ENCODE peak calls at places on chromosome 20, in five cellular contexts. One of them, this sample, is unnamed.

GRCh38 chr20:35146922-35147574 is at the start of gene EDEM2:
- DNase-seq in NCI-H774: peak
- DNase-seq in neural crest cell: peak
- DNase-seq in activated T-cell treated with anti-CD3 and anti-CD28 coated beads, Interleukin-2, amount 50 U/mL, for 72 hours: peak
- DNase-seq in RPMI7951: peak
- DNase-seq in this sample: peak

GRCh38 chr20:11174861-11175260 is 501.1 kb upstream of the JAG1 start:
- DNase-seq in neural crest cell: no peak
- DNase-seq in activated T-cell treated with anti-CD3 and anti-CD28 coated beads, Interleukin-2, amount 50 U/mL, for 72 hours: no peak
- DNase-seq in RPMI7951: no peak
- DNase-seq in NCI-H774: no peak
- DNase-seq in this sample: no peak

GRCh38 chr20:37538003-37538402 is 10.3 kb upstream of the BLCAP start:
- DNase-seq in RPMI7951: peak
- DNase-seq in neural crest cell: no peak
- DNase-seq in NCI-H774: no peak
- DNase-seq in activated T-cell treated with anti-CD3 and anti-CD28 coated beads, Interleukin-2, amount 50 U/mL, for 72 hours: no peak
- DNase-seq in this sample: peak

GRCh38 chr20:50089787-50090177 is 23.2 kb downstream of the UBE2V1 start:
- DNase-seq in RPMI7951: no peak
- DNase-seq in activated T-cell treated with anti-CD3 and anti-CD28 coated beads, Interleukin-2, amount 50 U/mL, for 72 hours: no peak
- DNase-seq in NCI-H774: no peak
- DNase-seq in neural crest cell: no peak
- DNase-seq in this sample: no peak

GRCh38 chr20:35312348-35312747 is 20.1 kb upstream of the FAM83C start:
- DNase-seq in activated T-cell treated with anti-CD3 and anti-CD28 coated beads, Interleukin-2, amount 50 U/mL, for 72 hours: peak
- DNase-seq in neural crest cell: no peak
- DNase-seq in RPMI7951: peak
- DNase-seq in NCI-H774: no peak
- DNase-seq in this sample: peak

GRCh38 chr20:19056909-19057308 is 155.5 kb upstream of the SLC24A3 start:
- DNase-seq in RPMI7951: peak
- DNase-seq in activated T-cell treated with anti-CD3 and anti-CD28 coated beads, Interleukin-2, amount 50 U/mL, for 72 hours: peak
- DNase-seq in neural crest cell: no peak
- DNase-seq in NCI-H774: no peak
- DNase-seq in this sample: no peak

GRCh38 chr20:36543187-36544133 is 2.1 kb downstream of the MYL9 start:
- DNase-seq in activated T-cell treated with anti-CD3 and anti-CD28 coated beads, Interleukin-2, amount 50 U/mL, for 72 hours: no peak
- DNase-seq in RPMI7951: peak
- DNase-seq in neural crest cell: no peak
- DNase-seq in NCI-H774: no peak
- DNase-seq in this sample: no peak

GRCh38 chr20:32333181-32333987 is 24.7 kb upstream of the ASXL1 start:
- DNase-seq in RPMI7951: no peak
- DNase-seq in neural crest cell: no peak
- DNase-seq in activated T-cell treated with anti-CD3 and anti-CD28 coated beads, Interleukin-2, amount 50 U/mL, for 72 hours: peak
- DNase-seq in NCI-H774: no peak
- DNase-seq in this sample: no peak

GRCh38 chr20:1491281-1491840 is at the start of gene SIRPB2:
- DNase-seq in NCI-H774: no peak
- DNase-seq in neural crest cell: no peak
- DNase-seq in activated T-cell treated with anti-CD3 and anti-CD28 coated beads, Interleukin-2, amount 50 U/mL, for 72 hours: no peak
- DNase-seq in RPMI7951: no peak
- DNase-seq in this sample: no peak

GRCh38 chr20:37521091-37521771 is at the start of gene NNAT:
- DNase-seq in RPMI7951: no peak
- DNase-seq in activated T-cell treated with anti-CD3 and anti-CD28 coated beads, Interleukin-2, amount 50 U/mL, for 72 hours: peak
- DNase-seq in neural crest cell: peak
- DNase-seq in NCI-H774: no peak
- DNase-seq in this sample: no peak

GRCh38 chr20:49482621-49483017 is at the start of gene KCNB1:
- DNase-seq in activated T-cell treated with anti-CD3 and anti-CD28 coated beads, Interleukin-2, amount 50 U/mL, for 72 hours: peak
- DNase-seq in neural crest cell: peak
- DNase-seq in RPMI7951: peak
- DNase-seq in NCI-H774: no peak
- DNase-seq in this sample: peak

GRCh38 chr20:20083796-20084195 is 31.5 kb downstream of the CFAP61 start:
- DNase-seq in NCI-H774: peak
- DNase-seq in neural crest cell: no peak
- DNase-seq in activated T-cell treated with anti-CD3 and anti-CD28 coated beads, Interleukin-2, amount 50 U/mL, for 72 hours: no peak
- DNase-seq in RPMI7951: peak
- DNase-seq in this sample: peak

GRCh38 chr20:43243672-43244269 is 54.1 kb upstream of the PTPRT start:
- DNase-seq in neural crest cell: no peak
- DNase-seq in RPMI7951: peak
- DNase-seq in NCI-H774: peak
- DNase-seq in activated T-cell treated with anti-CD3 and anti-CD28 coated beads, Interleukin-2, amount 50 U/mL, for 72 hours: no peak
- DNase-seq in this sample: peak

GRCh38 chr20:25281541-25281991 is 33.7 kb downstream of the PYGB start:
- DNase-seq in neural crest cell: no peak
- DNase-seq in activated T-cell treated with anti-CD3 and anti-CD28 coated beads, Interleukin-2, amount 50 U/mL, for 72 hours: no peak
- DNase-seq in NCI-H774: no peak
- DNase-seq in RPMI7951: no peak
- DNase-seq in this sample: no peak

GRCh38 chr20:37511605-37512275 is 9.3 kb upstream of the NNAT start:
- DNase-seq in activated T-cell treated with anti-CD3 and anti-CD28 coated beads, Interleukin-2, amount 50 U/mL, for 72 hours: no peak
- DNase-seq in RPMI7951: peak
- DNase-seq in neural crest cell: no peak
- DNase-seq in NCI-H774: no peak
- DNase-seq in this sample: no peak

GRCh38 chr20:17625246-17626051 is 55.6 kb downstream of the DSTN start:
- DNase-seq in activated T-cell treated with anti-CD3 and anti-CD28 coated beads, Interleukin-2, amount 50 U/mL, for 72 hours: no peak
- DNase-seq in RPMI7951: no peak
- DNase-seq in neural crest cell: no peak
- DNase-seq in NCI-H774: no peak
- DNase-seq in this sample: no peak

GRCh38 chr20:46784450-46785127 is 75.1 kb downstream of the SLC2A10 start:
- DNase-seq in neural crest cell: no peak
- DNase-seq in RPMI7951: peak
- DNase-seq in activated T-cell treated with anti-CD3 and anti-CD28 coated beads, Interleukin-2, amount 50 U/mL, for 72 hours: no peak
- DNase-seq in NCI-H774: no peak
- DNase-seq in this sample: no peak

GRCh38 chr20:60131375-60131774 is 173.2 kb downstream of the CDH26 start:
- DNase-seq in neural crest cell: no peak
- DNase-seq in activated T-cell treated with anti-CD3 and anti-CD28 coated beads, Interleukin-2, amount 50 U/mL, for 72 hours: no peak
- DNase-seq in NCI-H774: no peak
- DNase-seq in RPMI7951: peak
- DNase-seq in this sample: no peak

GRCh38 chr20:51570755-51571469 is 28.4 kb upstream of the NFATC2 start:
- DNase-seq in activated T-cell treated with anti-CD3 and anti-CD28 coated beads, Interleukin-2, amount 50 U/mL, for 72 hours: no peak
- DNase-seq in neural crest cell: no peak
- DNase-seq in NCI-H774: no peak
- DNase-seq in RPMI7951: no peak
- DNase-seq in this sample: no peak

GRCh38 chr20:13302647-13303425 is 81.8 kb downstream of the ISM1 start:
- DNase-seq in RPMI7951: peak
- DNase-seq in neural crest cell: peak
- DNase-seq in NCI-H774: peak
- DNase-seq in activated T-cell treated with anti-CD3 and anti-CD28 coated beads, Interleukin-2, amount 50 U/mL, for 72 hours: peak
- DNase-seq in this sample: peak

GRCh38 chr20:33273117-33273851 is 9.7 kb upstream of the BPIFB1 start:
- DNase-seq in RPMI7951: no peak
- DNase-seq in neural crest cell: no peak
- DNase-seq in activated T-cell treated with anti-CD3 and anti-CD28 coated beads, Interleukin-2, amount 50 U/mL, for 72 hours: peak
- DNase-seq in NCI-H774: no peak
- DNase-seq in this sample: no peak

GRCh38 chr20:45347936-45348809 is at the start of gene SDC4:
- DNase-seq in neural crest cell: peak
- DNase-seq in NCI-H774: peak
- DNase-seq in RPMI7951: peak
- DNase-seq in activated T-cell treated with anti-CD3 and anti-CD28 coated beads, Interleukin-2, amount 50 U/mL, for 72 hours: peak
- DNase-seq in this sample: peak

GRCh38 chr20:44732327-44732726 is 13.3 kb upstream of the KCNK15 start:
- DNase-seq in RPMI7951: no peak
- DNase-seq in NCI-H774: no peak
- DNase-seq in neural crest cell: no peak
- DNase-seq in activated T-cell treated with anti-CD3 and anti-CD28 coated beads, Interleukin-2, amount 50 U/mL, for 72 hours: no peak
- DNase-seq in this sample: no peak

GRCh38 chr20:16475225-16475624 is 98.0 kb downstream of the KIF16B start:
- DNase-seq in NCI-H774: no peak
- DNase-seq in RPMI7951: no peak
- DNase-seq in activated T-cell treated with anti-CD3 and anti-CD28 coated beads, Interleukin-2, amount 50 U/mL, for 72 hours: no peak
- DNase-seq in neural crest cell: no peak
- DNase-seq in this sample: no peak

GRCh38 chr20:2403291-2404052 is 22.8 kb downstream of the TGM6 start:
- DNase-seq in RPMI7951: no peak
- DNase-seq in NCI-H774: no peak
- DNase-seq in neural crest cell: no peak
- DNase-seq in activated T-cell treated with anti-CD3 and anti-CD28 coated beads, Interleukin-2, amount 50 U/mL, for 72 hours: no peak
- DNase-seq in this sample: no peak

GRCh38 chr20:41174782-41175181 is 37.4 kb downstream of the PLCG1 start:
- DNase-seq in RPMI7951: no peak
- DNase-seq in activated T-cell treated with anti-CD3 and anti-CD28 coated beads, Interleukin-2, amount 50 U/mL, for 72 hours: no peak
- DNase-seq in NCI-H774: no peak
- DNase-seq in neural crest cell: no peak
- DNase-seq in this sample: no peak

GRCh38 chr20:38873050-38873581 is 53.1 kb upstream of the FAM83D start:
- DNase-seq in NCI-H774: no peak
- DNase-seq in RPMI7951: no peak
- DNase-seq in neural crest cell: no peak
- DNase-seq in activated T-cell treated with anti-CD3 and anti-CD28 coated beads, Interleukin-2, amount 50 U/mL, for 72 hours: peak
- DNase-seq in this sample: no peak

GRCh38 chr20:1127840-1128239 is 9.4 kb downstream of the PSMF1 start:
- DNase-seq in RPMI7951: no peak
- DNase-seq in NCI-H774: no peak
- DNase-seq in activated T-cell treated with anti-CD3 and anti-CD28 coated beads, Interleukin-2, amount 50 U/mL, for 72 hours: no peak
- DNase-seq in neural crest cell: no peak
- DNase-seq in this sample: peak

GRCh38 chr20:35341366-35342028 is 49.3 kb upstream of the FAM83C start:
- DNase-seq in activated T-cell treated with anti-CD3 and anti-CD28 coated beads, Interleukin-2, amount 50 U/mL, for 72 hours: no peak
- DNase-seq in RPMI7951: no peak
- DNase-seq in neural crest cell: no peak
- DNase-seq in NCI-H774: no peak
- DNase-seq in this sample: no peak

GRCh38 chr20:12012241-12013222 is 94.8 kb downstream of the BTBD3 start:
- DNase-seq in NCI-H774: no peak
- DNase-seq in RPMI7951: peak
- DNase-seq in neural crest cell: peak
- DNase-seq in activated T-cell treated with anti-CD3 and anti-CD28 coated beads, Interleukin-2, amount 50 U/mL, for 72 hours: peak
- DNase-seq in this sample: peak

GRCh38 chr20:50141811-50142561 is 11.5 kb downstream of the PEDS1 start:
- DNase-seq in neural crest cell: no peak
- DNase-seq in NCI-H774: no peak
- DNase-seq in activated T-cell treated with anti-CD3 and anti-CD28 coated beads, Interleukin-2, amount 50 U/mL, for 72 hours: no peak
- DNase-seq in RPMI7951: no peak
- DNase-seq in this sample: no peak

GRCh38 chr20:31608256-31608980 is 3.3 kb downstream of the ID1 start:
- DNase-seq in activated T-cell treated with anti-CD3 and anti-CD28 coated beads, Interleukin-2, amount 50 U/mL, for 72 hours: no peak
- DNase-seq in NCI-H774: peak
- DNase-seq in RPMI7951: peak
- DNase-seq in neural crest cell: no peak
- DNase-seq in this sample: no peak

This sample was measured in RKO.